ENCODE peak calls at places on chromosomes 13 and 19, in four cellular contexts. One of them, this sample, is unnamed.

GRCh38 chr19:22545751-22546150 is 88.4 kb upstream of the ZNF492 start:
- DNase-seq in cardiac muscle cell: no peak
- DNase-seq in psoas muscle: no peak
- DNase-seq in lung: no peak
- DNase-seq in this sample: no peak

GRCh38 chr19:48724796-48725753 is 5.5 kb upstream of the MAMSTR start:
- DNase-seq in cardiac muscle cell: peak; percentile 66
- DNase-seq in psoas muscle: no peak
- DNase-seq in lung: no peak
- DNase-seq in this sample: no peak

GRCh38 chr19:49362048-49362925 is at the start of gene TEAD2:
- DNase-seq in cardiac muscle cell: peak; percentile 83
- DNase-seq in psoas muscle: peak; percentile 77
- DNase-seq in lung: peak; percentile 71
- DNase-seq in this sample: no peak

GRCh38 chr19:49331616-49332055 is 3.6 kb upstream of the CD37 start:
- DNase-seq in cardiac muscle cell: peak; percentile 36
- DNase-seq in psoas muscle: no peak
- DNase-seq in lung: no peak
- DNase-seq in this sample: peak; percentile 76

GRCh38 chr13:113034451-113035208 is 65.6 kb downstream of the MCF2L start:
- DNase-seq in cardiac muscle cell: peak; percentile 60
- DNase-seq in psoas muscle: peak; percentile 39
- DNase-seq in lung: peak; percentile 46
- DNase-seq in this sample: no peak

GRCh38 chr13:65336916-65337315 is 1893.2 kb downstream of the PCDH9 start:
- DNase-seq in cardiac muscle cell: no peak
- DNase-seq in psoas muscle: no peak
- DNase-seq in lung: no peak
- DNase-seq in this sample: no peak

GRCh38 chr19:4577020-4577782 is 17.7 kb upstream of the SEMA6B start:
- DNase-seq in cardiac muscle cell: no peak
- DNase-seq in psoas muscle: no peak
- DNase-seq in lung: no peak
- DNase-seq in this sample: no peak

GRCh38 chr19:46069841-46070341 is 29.1 kb upstream of the IGFL4 start:
- DNase-seq in cardiac muscle cell: no peak
- DNase-seq in psoas muscle: no peak
- DNase-seq in lung: no peak
- DNase-seq in this sample: no peak

GRCh38 chr19:17999685-18000479 is 8.1 kb upstream of the ARRDC2 start:
- DNase-seq in cardiac muscle cell: no peak
- DNase-seq in psoas muscle: no peak
- DNase-seq in lung: no peak
- DNase-seq in this sample: no peak

GRCh38 chr13:40984670-40985366 is 34.3 kb downstream of the ELF1 start:
- DNase-seq in cardiac muscle cell: no peak
- DNase-seq in psoas muscle: no peak
- DNase-seq in lung: no peak
- DNase-seq in this sample: peak; percentile 59

GRCh38 chr13:44396963-44397580 is 23.4 kb downstream of the SERP2 start:
- DNase-seq in cardiac muscle cell: peak; percentile 89
- DNase-seq in psoas muscle: no peak
- DNase-seq in lung: no peak
- DNase-seq in this sample: no peak

GRCh38 chr19:14577264-14577663 is 5.4 kb upstream of the NDUFB7 start:
- DNase-seq in cardiac muscle cell: no peak
- DNase-seq in psoas muscle: no peak
- DNase-seq in lung: no peak
- DNase-seq in this sample: no peak

GRCh38 chr19:40687525-40688016 is 2.9 kb downstream of the NUMBL start:
- DNase-seq in cardiac muscle cell: no peak
- DNase-seq in psoas muscle: peak; percentile 83
- DNase-seq in lung: peak; percentile 61
- DNase-seq in this sample: peak; percentile 62

GRCh38 chr13:45219938-45220375 is 19.1 kb upstream of the KCTD4 start:
- DNase-seq in cardiac muscle cell: no peak
- DNase-seq in psoas muscle: no peak
- DNase-seq in lung: no peak
- DNase-seq in this sample: no peak

GRCh38 chr13:56932104-56932503 is 208.6 kb upstream of the PRR20A start:
- DNase-seq in cardiac muscle cell: no peak
- DNase-seq in psoas muscle: no peak
- DNase-seq in lung: no peak
- DNase-seq in this sample: no peak

GRCh38 chr13:107361666-107362065 is 793.7 kb upstream of the ARGLU1 start:
- DNase-seq in cardiac muscle cell: no peak
- DNase-seq in psoas muscle: no peak
- DNase-seq in lung: no peak
- DNase-seq in this sample: no peak

GRCh38 chr13:56659041-56659471 is 481.7 kb upstream of the PRR20A start:
- DNase-seq in cardiac muscle cell: no peak
- DNase-seq in psoas muscle: no peak
- DNase-seq in lung: no peak
- DNase-seq in this sample: no peak

GRCh38 chr19:12247644-12248222 is 47.0 kb downstream of the ZNF44 start:
- DNase-seq in cardiac muscle cell: no peak
- DNase-seq in psoas muscle: no peak
- DNase-seq in lung: no peak
- DNase-seq in this sample: no peak

GRCh38 chr19:48152552-48152951 is 17.6 kb downstream of the LIG1 start:
- DNase-seq in cardiac muscle cell: peak; percentile 62
- DNase-seq in psoas muscle: peak; percentile 45
- DNase-seq in lung: peak; percentile 58
- DNase-seq in this sample: no peak

GRCh38 chr13:21657538-21657937 is 13.3 kb upstream of the FGF9 start:
- DNase-seq in cardiac muscle cell: no peak
- DNase-seq in psoas muscle: no peak
- DNase-seq in lung: no peak
- DNase-seq in this sample: no peak

GRCh38 chr13:78609464-78610205 is 6.3 kb upstream of the POU4F1 start:
- DNase-seq in cardiac muscle cell: peak; percentile 51
- DNase-seq in psoas muscle: no peak
- DNase-seq in lung: no peak
- DNase-seq in this sample: no peak

GRCh38 chr19:48608798-48609263 is 2.3 kb downstream of the SPACA4 start:
- DNase-seq in cardiac muscle cell: no peak
- DNase-seq in psoas muscle: no peak
- DNase-seq in lung: no peak
- DNase-seq in this sample: peak; percentile 36

GRCh38 chr13:58397596-58398387 is 766.2 kb downstream of the PCDH17 start:
- DNase-seq in cardiac muscle cell: no peak
- DNase-seq in psoas muscle: no peak
- DNase-seq in lung: no peak
- DNase-seq in this sample: no peak

GRCh38 chr13:90302113-90302512 is 1045.4 kb upstream of the MIR17HG start:
- DNase-seq in cardiac muscle cell: no peak
- DNase-seq in psoas muscle: no peak
- DNase-seq in lung: no peak
- DNase-seq in this sample: no peak

GRCh38 chr19:13269348-13269747 is 119.1 kb downstream of the IER2 start:
- DNase-seq in cardiac muscle cell: no peak
- DNase-seq in psoas muscle: no peak
- DNase-seq in lung: no peak
- DNase-seq in this sample: no peak

GRCh38 chr13:94123543-94123942 is 355.9 kb downstream of the DCT start:
- DNase-seq in cardiac muscle cell: no peak
- DNase-seq in psoas muscle: no peak
- DNase-seq in lung: no peak
- DNase-seq in this sample: no peak

GRCh38 chr13:61852116-61852515 is 436.5 kb upstream of the PCDH20 start:
- DNase-seq in cardiac muscle cell: no peak
- DNase-seq in psoas muscle: no peak
- DNase-seq in lung: no peak
- DNase-seq in this sample: no peak

DNA sequence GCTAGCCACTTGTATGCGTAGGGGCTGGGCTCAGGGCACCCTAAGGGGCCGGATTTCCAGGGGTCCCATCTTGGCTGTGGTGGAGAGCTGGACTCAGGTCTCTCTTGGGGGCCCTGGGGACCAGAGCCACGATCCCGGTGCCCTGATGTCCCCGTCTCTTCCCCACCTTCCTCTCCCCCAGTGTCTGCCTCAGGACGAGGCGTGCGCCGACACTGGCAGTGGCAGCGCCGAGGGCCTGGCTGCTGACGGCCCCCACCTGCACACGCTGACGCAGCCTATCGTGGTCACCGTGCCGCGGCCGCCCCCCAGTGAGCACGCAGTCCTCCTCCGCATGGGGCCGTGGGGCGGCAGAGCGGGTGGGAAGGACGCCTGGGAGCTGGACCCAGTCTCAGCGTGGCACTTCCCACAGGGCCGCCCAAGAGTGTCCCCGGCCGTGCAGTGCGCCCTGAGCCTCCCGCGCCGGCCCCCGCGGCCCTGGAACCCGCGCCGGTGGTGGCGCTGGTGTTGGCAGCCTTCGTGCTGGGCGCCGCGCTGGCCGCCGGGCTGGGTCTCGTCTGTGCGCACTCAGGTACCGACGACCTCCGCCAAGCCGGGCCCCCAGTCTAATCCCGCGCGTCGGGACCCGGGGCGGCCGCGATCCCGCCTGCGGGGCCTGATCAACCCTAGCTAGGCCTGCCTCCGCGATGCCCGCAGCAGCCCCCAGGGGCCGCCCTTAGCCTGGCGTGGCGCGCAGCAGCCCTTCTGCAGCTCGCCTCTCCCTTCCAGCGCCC is 2.7 kb upstream of the SNAPC2 start:
- DNase-seq in cardiac muscle cell: peak; percentile 80
- DNase-seq in psoas muscle: no peak
- DNase-seq in lung: no peak
- DNase-seq in this sample: no peak
- TF ChIP-seq CTCF in cardiac muscle cell: peak; percentile 67
- TF ChIP-seq CTCF in psoas muscle: peak; percentile 49
- TF ChIP-seq CTCF in lung: no peak
- TF ChIP-seq CTCF in this sample: peak; percentile 60

DNA sequence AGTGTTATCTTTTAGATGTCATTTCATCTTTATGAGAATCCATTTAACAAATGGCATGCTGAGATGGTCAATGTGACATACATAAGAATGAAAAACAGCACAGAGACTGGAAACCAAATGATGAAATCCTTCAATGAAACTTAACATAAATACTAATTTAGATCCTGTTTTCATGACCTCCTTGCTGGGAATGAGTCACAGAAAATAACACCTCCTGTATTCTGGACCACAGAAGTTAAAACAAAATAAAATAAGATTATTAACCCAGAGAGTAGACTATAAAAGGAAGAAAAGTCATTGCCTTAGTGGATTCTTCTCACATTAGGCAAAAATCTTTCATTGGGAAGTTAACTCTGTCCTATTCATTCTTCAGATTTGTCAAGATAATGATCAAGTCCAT is 1.6 kb downstream of the DIAPH3 start:
- DNase-seq in cardiac muscle cell: no peak
- DNase-seq in psoas muscle: no peak
- DNase-seq in lung: no peak
- DNase-seq in this sample: no peak
- H3K4me3 ChIP-seq in cardiac muscle cell: peak overlapping the region; percentile 59
- H3K4me3 ChIP-seq in psoas muscle: no peak overlapping the region
- H3K4me3 ChIP-seq in lung: no peak overlapping the region
- H3K4me3 ChIP-seq in this sample: no peak overlapping the region

GRCh38 chr19:30699871-30700280 is 327.7 kb downstream of the ZNF536 start:
- DNase-seq in cardiac muscle cell: no peak
- DNase-seq in psoas muscle: no peak
- DNase-seq in lung: no peak
- DNase-seq in this sample: no peak

GRCh38 chr19:30695171-30695875 is 323.1 kb downstream of the ZNF536 start:
- DNase-seq in cardiac muscle cell: peak; percentile 48
- DNase-seq in psoas muscle: no peak
- DNase-seq in lung: no peak
- DNase-seq in this sample: no peak

GRCh38 chr19:30694156-30694555 is 322.0 kb downstream of the ZNF536 start:
- DNase-seq in cardiac muscle cell: no peak
- DNase-seq in psoas muscle: no peak
- DNase-seq in lung: no peak
- DNase-seq in this sample: no peak

GRCh38 chr19:30693179-30693578 is 321.0 kb downstream of the ZNF536 start:
- DNase-seq in cardiac muscle cell: no peak
- DNase-seq in psoas muscle: no peak
- DNase-seq in lung: no peak
- DNase-seq in this sample: no peak

GRCh38 chr19:30696514-30696913 is 324.3 kb downstream of the ZNF536 start:
- DNase-seq in cardiac muscle cell: peak; percentile 68
- DNase-seq in psoas muscle: no peak
- DNase-seq in lung: no peak
- DNase-seq in this sample: no peak
- TF ChIP-seq CTCF in cardiac muscle cell: peak; percentile 49
- TF ChIP-seq CTCF in psoas muscle: no peak
- TF ChIP-seq CTCF in lung: no peak
- TF ChIP-seq CTCF in this sample: peak; percentile 31

DNA sequence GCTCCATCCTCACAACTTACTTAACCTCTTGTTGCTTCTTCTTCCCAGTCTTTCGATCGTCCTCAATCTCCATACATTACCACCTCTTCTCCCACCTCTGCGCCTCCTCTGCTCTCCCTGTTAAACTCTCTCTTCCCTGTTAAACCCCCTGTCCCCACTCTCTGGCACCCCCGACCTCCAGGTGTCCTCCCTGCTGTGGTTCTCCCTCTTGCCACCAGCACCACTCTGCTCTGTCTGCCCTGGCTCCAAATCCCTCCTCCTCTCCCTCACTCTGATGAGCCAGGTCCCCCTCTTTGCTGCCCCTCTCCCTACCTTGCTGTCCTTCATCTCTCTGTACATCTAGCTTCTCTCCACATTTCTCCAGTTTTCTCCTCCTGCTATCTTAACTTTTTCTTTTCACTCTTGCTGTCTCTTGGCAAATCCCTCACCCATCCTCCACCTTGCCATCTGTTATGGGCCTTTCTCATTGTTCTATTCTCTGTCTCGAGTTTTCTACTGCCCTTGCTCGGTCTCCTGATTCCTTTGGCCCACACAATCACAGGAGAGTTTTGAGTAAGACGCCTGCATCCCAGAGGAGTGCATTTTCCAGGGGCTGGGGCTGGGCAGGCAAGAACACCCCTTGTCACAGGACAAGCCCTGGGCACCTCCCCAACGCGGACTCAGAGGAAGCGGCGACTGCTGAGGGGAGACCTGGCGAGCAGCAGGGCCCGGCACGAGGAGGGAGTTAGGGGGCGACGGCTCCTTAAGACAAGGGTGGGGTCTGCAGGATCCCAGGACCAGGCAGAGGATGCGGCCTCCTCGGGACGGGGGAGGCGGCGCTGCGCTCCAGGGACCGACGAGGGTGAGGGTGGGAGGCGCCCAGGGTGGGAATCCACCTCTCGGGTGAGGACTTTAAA is 21.4 kb upstream of the ERVV-1 start:
- DNase-seq in cardiac muscle cell: peak; percentile 13
- DNase-seq in psoas muscle: peak; percentile 23
- DNase-seq in lung: no peak
- DNase-seq in this sample: no peak
- H3K4me3 ChIP-seq in cardiac muscle cell: peak overlapping the region; percentile 72
- H3K4me3 ChIP-seq in psoas muscle: peak overlapping the region; percentile 66
- H3K4me3 ChIP-seq in lung: peak overlapping the region; percentile 22
- H3K4me3 ChIP-seq in this sample: no peak overlapping the region

This sample was measured in GM12864.